ENCODE peak calls at places on chromosomes 5 and 9, in ten cellular contexts. X is T1000; Q is activated naive CD4-positive, alpha-beta T cell treated with anti-CD3 and anti-CD28 coated beads, Interleukin-2, amount 10 ng/mL, durations not matched to agents 7 days and 5 days; G is occipital lobe; B is NCI-H2029; L is stimulated activated naive B cell treated with anti-CD40 and anti-IgM and Interleukin-4, amounts not matched to agents 10 μg/mL and 1 μg/mL and 100 μg/mL, for 72 hours; J is mucosa of descending colon; C is H4; F is cardiac fibroblast; R is retinal pigment epithelial cell. N is an unnamed sample.

GRCh38 chr9:34971146-34971811 is 13.2 kb downstream of the PHF24 start:
- DNase-seq in X (no peak), Q (no peak), G (no peak), B (no peak), L (no peak), J (no peak), C (no peak), F (no peak), R (no peak), N (no peak)

GRCh38 chr9:129072171-129072570 is 8.7 kb upstream of the DOLPP1 start:
- DNase-seq in X (no peak), Q (no peak), G (no peak), B (no peak), L (no peak), J (peak; percentile 25), C (no peak), F (no peak), R (no peak), N (no peak)

GRCh38 chr5:117805058-117805457 is 1183.3 kb downstream of the DTWD2 start:
- DNase-seq in X (no peak), Q (no peak), G (no peak), B (no peak), L (no peak), J (no peak), C (no peak), F (no peak), R (no peak), N (no peak)

GRCh38 chr5:34684281-34684979 is 28.3 kb downstream of the RAI14 start:
- DNase-seq in X (no peak), Q (no peak), G (peak; percentile 6), B (no peak), L (no peak), J (no peak), C (peak; percentile 83), F (peak; percentile 69), R (peak; percentile 89), N (peak; percentile 21)

GRCh38 chr5:36607114-36607561 is 732 bp downstream of the SLC1A3 start:
- DNase-seq in X (no peak), Q (no peak), G (no peak), B (no peak), L (no peak), J (no peak), C (peak; percentile 47), F (peak; percentile 55), R (peak; percentile 23), N (peak; percentile 32)

GRCh38 chr5:115551415-115551814 is 6.8 kb upstream of the FEM1C start:
- DNase-seq in X (no peak), Q (no peak), G (no peak), B (no peak), L (no peak), J (no peak), C (no peak), F (peak; percentile 77), R (no peak), N (peak; percentile 49)

GRCh38 chr5:109196486-109196885 is 213.3 kb downstream of the PJA2 start:
- DNase-seq in X (no peak), Q (no peak), G (no peak), B (no peak), L (no peak), J (no peak), C (no peak), F (peak; percentile 11), R (no peak), N (peak; percentile 8)

GRCh38 chr9:114950761-114951160 is 20.4 kb upstream of the TNFSF8 start:
- DNase-seq in X (no peak), Q (no peak), G (no peak), B (no peak), L (no peak), J (no peak), C (no peak), F (no peak), R (no peak), N (no peak)

GRCh38 chr5:67799732-67800234 is 415.8 kb upstream of the PIK3R1 start:
- DNase-seq in X (no peak), Q (no peak), G (no peak), B (no peak), L (no peak), J (no peak), C (no peak), F (peak; percentile 54), R (peak; percentile 15), N (peak; percentile 59)